ENCODE peak calls at places on chromosomes 5 and 9, in seven cellular contexts. N is T-helper 1 cell; T is activated gamma-delta T cell treated with anti-CD3 and anti-CD28 coated beads, Interleukin-2, amount 50 U/mL, for 16 hours; O is neuronal stem cell; I is nephron progenitor cell; Q is caudate nucleus; U is stimulated activated CD8-positive, alpha-beta memory T cell treated with anti-CD3 and anti-CD28 coated beads, Interleukin-4, amount 100 ng/mL, for 4 hours. B is an unnamed sample.

GRCh38 chr9:77019010-77019809 is at the start of gene FOXB2:
- DNase-seq in N (no peak), T (no peak), O (peak; percentile 24), I (peak; percentile 18), Q (no peak), U (no peak), B (no peak)

GRCh38 chr5:117161718-117162386 is 587.2 kb upstream of the SEMA6A start:
- DNase-seq in N (no peak), T (no peak), O (peak; percentile 3), I (no peak), Q (no peak), U (no peak), B (no peak)

GRCh38 chr5:108786806-108787483 is 39.2 kb downstream of the FER start:
- DNase-seq in N (no peak), T (no peak), O (no peak), I (no peak), Q (no peak), U (no peak), B (no peak)

GRCh38 chr9:13432914-13433313 is 153.4 kb upstream of the MPDZ start:
- DNase-seq in N (no peak), T (no peak), O (no peak), I (no peak), Q (no peak), U (no peak), B (no peak)

GRCh38 chr5:173686950-173687349 is 70.5 kb upstream of the BOD1 start:
- DNase-seq in N (no peak), T (no peak), O (no peak), I (no peak), Q (no peak), U (no peak), B (no peak)

GRCh38 chr5:139955616-139956283 is 87.3 kb downstream of the NRG2 start:
- DNase-seq in N (no peak), T (no peak), O (no peak), I (peak; percentile 36), Q (no peak), U (no peak), B (no peak)

GRCh38 chr5:153523196-153523595 is 32.7 kb downstream of the GRIA1 start:
- DNase-seq in N (no peak), T (no peak), O (no peak), I (no peak), Q (no peak), U (no peak), B (no peak)

GRCh38 chr9:90956026-90956810 is 154.6 kb downstream of the SYK start:
- DNase-seq in N (no peak), T (no peak), O (no peak), I (no peak), Q (no peak), U (no peak), B (no peak)

GRCh38 chr9:120443489-120443888 is 136.5 kb downstream of the CDK5RAP2 start:
- DNase-seq in N (no peak), T (no peak), O (no peak), I (no peak), Q (no peak), U (no peak), B (no peak)

B was measured in KG1.